ENCODE peak calls at places on chromosomes 7 and 10, in six cellular contexts. One of them, this sample, is unnamed.

GRCh38 chr10:8321990-8322389 is 267.5 kb downstream of the GATA3 start:
- DNase-seq in stimulated activated CD4-positive, alpha-beta T cell treated with anti-CD3 and anti-CD28 coated beads, Interleukin-2, amount 100 ng/mL, for 48 hours: no peak
- DNase-seq in NCI-H2171 treated with DMSO at 0.1 percent for 48 hours: no peak
- DNase-seq in CD8-positive, alpha-beta T cell: no peak
- DNase-seq in PC-9: no peak
- DNase-seq in iris pigment epithelial cell: no peak
- DNase-seq in this sample: peak

GRCh38 chr7:135204876-135205275 is 6.5 kb downstream of the WDR91 start:
- DNase-seq in stimulated activated CD4-positive, alpha-beta T cell treated with anti-CD3 and anti-CD28 coated beads, Interleukin-2, amount 100 ng/mL, for 48 hours: no peak
- DNase-seq in NCI-H2171 treated with DMSO at 0.1 percent for 48 hours: no peak
- DNase-seq in CD8-positive, alpha-beta T cell: no peak
- DNase-seq in PC-9: no peak
- DNase-seq in iris pigment epithelial cell: peak
- DNase-seq in this sample: peak

GRCh38 chr7:99693427-99694200 is 13.8 kb upstream of the CYP3A5 start:
- DNase-seq in stimulated activated CD4-positive, alpha-beta T cell treated with anti-CD3 and anti-CD28 coated beads, Interleukin-2, amount 100 ng/mL, for 48 hours: peak
- DNase-seq in NCI-H2171 treated with DMSO at 0.1 percent for 48 hours: peak
- DNase-seq in CD8-positive, alpha-beta T cell: peak
- DNase-seq in PC-9: peak
- DNase-seq in iris pigment epithelial cell: no peak
- DNase-seq in this sample: peak

GRCh38 chr10:320787-321186 is 185.5 kb downstream of the ZMYND11 start:
- DNase-seq in stimulated activated CD4-positive, alpha-beta T cell treated with anti-CD3 and anti-CD28 coated beads, Interleukin-2, amount 100 ng/mL, for 48 hours: no peak
- DNase-seq in NCI-H2171 treated with DMSO at 0.1 percent for 48 hours: no peak
- DNase-seq in CD8-positive, alpha-beta T cell: no peak
- DNase-seq in PC-9: no peak
- DNase-seq in iris pigment epithelial cell: no peak
- DNase-seq in this sample: no peak

GRCh38 chr7:84372155-84372621 is 177.6 kb upstream of the SEMA3A start:
- DNase-seq in stimulated activated CD4-positive, alpha-beta T cell treated with anti-CD3 and anti-CD28 coated beads, Interleukin-2, amount 100 ng/mL, for 48 hours: no peak
- DNase-seq in NCI-H2171 treated with DMSO at 0.1 percent for 48 hours: peak
- DNase-seq in CD8-positive, alpha-beta T cell: no peak
- DNase-seq in PC-9: no peak
- DNase-seq in iris pigment epithelial cell: peak
- DNase-seq in this sample: peak

GRCh38 chr10:120069700-120070099 is 177.2 kb downstream of the SEC23IP start:
- DNase-seq in stimulated activated CD4-positive, alpha-beta T cell treated with anti-CD3 and anti-CD28 coated beads, Interleukin-2, amount 100 ng/mL, for 48 hours: no peak
- DNase-seq in NCI-H2171 treated with DMSO at 0.1 percent for 48 hours: no peak
- DNase-seq in CD8-positive, alpha-beta T cell: no peak
- DNase-seq in PC-9: no peak
- DNase-seq in iris pigment epithelial cell: no peak
- DNase-seq in this sample: no peak

GRCh38 chr10:100996678-100997363 is 2.8 kb upstream of the LZTS2 start:
- DNase-seq in stimulated activated CD4-positive, alpha-beta T cell treated with anti-CD3 and anti-CD28 coated beads, Interleukin-2, amount 100 ng/mL, for 48 hours: peak
- DNase-seq in NCI-H2171 treated with DMSO at 0.1 percent for 48 hours: no peak
- DNase-seq in CD8-positive, alpha-beta T cell: peak
- DNase-seq in PC-9: no peak
- DNase-seq in iris pigment epithelial cell: peak
- DNase-seq in this sample: peak

GRCh38 chr10:24494777-24495176 is 228.9 kb downstream of the ARHGAP21 start:
- DNase-seq in stimulated activated CD4-positive, alpha-beta T cell treated with anti-CD3 and anti-CD28 coated beads, Interleukin-2, amount 100 ng/mL, for 48 hours: no peak
- DNase-seq in NCI-H2171 treated with DMSO at 0.1 percent for 48 hours: no peak
- DNase-seq in CD8-positive, alpha-beta T cell: no peak
- DNase-seq in PC-9: no peak
- DNase-seq in iris pigment epithelial cell: no peak
- DNase-seq in this sample: no peak

GRCh38 chr7:6725003-6725402 is 18.3 kb upstream of the ZNF12 start:
- DNase-seq in stimulated activated CD4-positive, alpha-beta T cell treated with anti-CD3 and anti-CD28 coated beads, Interleukin-2, amount 100 ng/mL, for 48 hours: no peak
- DNase-seq in NCI-H2171 treated with DMSO at 0.1 percent for 48 hours: no peak
- DNase-seq in CD8-positive, alpha-beta T cell: no peak
- DNase-seq in PC-9: no peak
- DNase-seq in iris pigment epithelial cell: no peak
- DNase-seq in this sample: no peak

GRCh38 chr7:130941322-130942210 is 207.6 kb upstream of the KLF14 start:
- DNase-seq in stimulated activated CD4-positive, alpha-beta T cell treated with anti-CD3 and anti-CD28 coated beads, Interleukin-2, amount 100 ng/mL, for 48 hours: no peak
- DNase-seq in NCI-H2171 treated with DMSO at 0.1 percent for 48 hours: no peak
- DNase-seq in CD8-positive, alpha-beta T cell: no peak
- DNase-seq in PC-9: no peak
- DNase-seq in iris pigment epithelial cell: peak
- DNase-seq in this sample: peak

GRCh38 chr7:100516135-100516812 is 22.7 kb upstream of the AGFG2 start:
- DNase-seq in stimulated activated CD4-positive, alpha-beta T cell treated with anti-CD3 and anti-CD28 coated beads, Interleukin-2, amount 100 ng/mL, for 48 hours: no peak
- DNase-seq in NCI-H2171 treated with DMSO at 0.1 percent for 48 hours: no peak
- DNase-seq in CD8-positive, alpha-beta T cell: peak
- DNase-seq in PC-9: peak
- DNase-seq in iris pigment epithelial cell: peak
- DNase-seq in this sample: peak

GRCh38 chr7:47413526-47414341 is 168.2 kb downstream of the TNS3 start:
- DNase-seq in stimulated activated CD4-positive, alpha-beta T cell treated with anti-CD3 and anti-CD28 coated beads, Interleukin-2, amount 100 ng/mL, for 48 hours: no peak
- DNase-seq in NCI-H2171 treated with DMSO at 0.1 percent for 48 hours: no peak
- DNase-seq in CD8-positive, alpha-beta T cell: no peak
- DNase-seq in PC-9: no peak
- DNase-seq in iris pigment epithelial cell: no peak
- DNase-seq in this sample: no peak

GRCh38 chr7:64551375-64552142 is 11.3 kb downstream of the ZNF680 start:
- DNase-seq in stimulated activated CD4-positive, alpha-beta T cell treated with anti-CD3 and anti-CD28 coated beads, Interleukin-2, amount 100 ng/mL, for 48 hours: no peak
- DNase-seq in NCI-H2171 treated with DMSO at 0.1 percent for 48 hours: no peak
- DNase-seq in CD8-positive, alpha-beta T cell: no peak
- DNase-seq in PC-9: no peak
- DNase-seq in iris pigment epithelial cell: no peak
- DNase-seq in this sample: no peak

GRCh38 chr10:87860156-87860795 is 3.1 kb downstream of the KLLN start:
- DNase-seq in stimulated activated CD4-positive, alpha-beta T cell treated with anti-CD3 and anti-CD28 coated beads, Interleukin-2, amount 100 ng/mL, for 48 hours: no peak
- DNase-seq in NCI-H2171 treated with DMSO at 0.1 percent for 48 hours: peak
- DNase-seq in CD8-positive, alpha-beta T cell: no peak
- DNase-seq in PC-9: peak
- DNase-seq in iris pigment epithelial cell: peak
- DNase-seq in this sample: peak

GRCh38 chr7:159144756-159145543 is at the start of gene VIPR2:
- DNase-seq in stimulated activated CD4-positive, alpha-beta T cell treated with anti-CD3 and anti-CD28 coated beads, Interleukin-2, amount 100 ng/mL, for 48 hours: no peak
- DNase-seq in NCI-H2171 treated with DMSO at 0.1 percent for 48 hours: peak
- DNase-seq in CD8-positive, alpha-beta T cell: no peak
- DNase-seq in PC-9: no peak
- DNase-seq in iris pigment epithelial cell: no peak
- DNase-seq in this sample: no peak

GRCh38 chr7:29957921-29958320 is 31.7 kb downstream of the SCRN1 start:
- DNase-seq in stimulated activated CD4-positive, alpha-beta T cell treated with anti-CD3 and anti-CD28 coated beads, Interleukin-2, amount 100 ng/mL, for 48 hours: no peak
- DNase-seq in NCI-H2171 treated with DMSO at 0.1 percent for 48 hours: peak
- DNase-seq in CD8-positive, alpha-beta T cell: no peak
- DNase-seq in PC-9: no peak
- DNase-seq in iris pigment epithelial cell: no peak
- DNase-seq in this sample: no peak

GRCh38 chr7:151601521-151602305 is 82.0 kb upstream of the RHEB start:
- DNase-seq in stimulated activated CD4-positive, alpha-beta T cell treated with anti-CD3 and anti-CD28 coated beads, Interleukin-2, amount 100 ng/mL, for 48 hours: no peak
- DNase-seq in NCI-H2171 treated with DMSO at 0.1 percent for 48 hours: no peak
- DNase-seq in CD8-positive, alpha-beta T cell: no peak
- DNase-seq in PC-9: no peak
- DNase-seq in iris pigment epithelial cell: peak
- DNase-seq in this sample: peak

GRCh38 chr10:132588301-132589013 is 50.9 kb downstream of the INPP5A start:
- DNase-seq in stimulated activated CD4-positive, alpha-beta T cell treated with anti-CD3 and anti-CD28 coated beads, Interleukin-2, amount 100 ng/mL, for 48 hours: no peak
- DNase-seq in NCI-H2171 treated with DMSO at 0.1 percent for 48 hours: no peak
- DNase-seq in CD8-positive, alpha-beta T cell: no peak
- DNase-seq in PC-9: no peak
- DNase-seq in iris pigment epithelial cell: peak
- DNase-seq in this sample: no peak

GRCh38 chr10:659710-660141 is 29.7 kb downstream of the DIP2C start:
- DNase-seq in stimulated activated CD4-positive, alpha-beta T cell treated with anti-CD3 and anti-CD28 coated beads, Interleukin-2, amount 100 ng/mL, for 48 hours: no peak
- DNase-seq in NCI-H2171 treated with DMSO at 0.1 percent for 48 hours: no peak
- DNase-seq in CD8-positive, alpha-beta T cell: no peak
- DNase-seq in PC-9: no peak
- DNase-seq in iris pigment epithelial cell: peak
- DNase-seq in this sample: peak

GRCh38 chr7:100583132-100584045 is 2.5 kb downstream of the LRCH4 start:
- DNase-seq in stimulated activated CD4-positive, alpha-beta T cell treated with anti-CD3 and anti-CD28 coated beads, Interleukin-2, amount 100 ng/mL, for 48 hours: no peak
- DNase-seq in NCI-H2171 treated with DMSO at 0.1 percent for 48 hours: peak
- DNase-seq in CD8-positive, alpha-beta T cell: peak
- DNase-seq in PC-9: no peak
- DNase-seq in iris pigment epithelial cell: peak
- DNase-seq in this sample: peak

GRCh38 chr10:65518379-65518778 is 1407.5 kb upstream of the LRRTM3 start:
- DNase-seq in stimulated activated CD4-positive, alpha-beta T cell treated with anti-CD3 and anti-CD28 coated beads, Interleukin-2, amount 100 ng/mL, for 48 hours: no peak
- DNase-seq in NCI-H2171 treated with DMSO at 0.1 percent for 48 hours: no peak
- DNase-seq in CD8-positive, alpha-beta T cell: no peak
- DNase-seq in PC-9: no peak
- DNase-seq in iris pigment epithelial cell: peak
- DNase-seq in this sample: peak

GRCh38 chr7:22499044-22499443 is 944 bp downstream of the STEAP1B start:
- DNase-seq in stimulated activated CD4-positive, alpha-beta T cell treated with anti-CD3 and anti-CD28 coated beads, Interleukin-2, amount 100 ng/mL, for 48 hours: no peak
- DNase-seq in NCI-H2171 treated with DMSO at 0.1 percent for 48 hours: no peak
- DNase-seq in CD8-positive, alpha-beta T cell: no peak
- DNase-seq in PC-9: no peak
- DNase-seq in iris pigment epithelial cell: no peak
- DNase-seq in this sample: no peak

GRCh38 chr10:120131183-120131582 is 238.7 kb downstream of the SEC23IP start:
- DNase-seq in stimulated activated CD4-positive, alpha-beta T cell treated with anti-CD3 and anti-CD28 coated beads, Interleukin-2, amount 100 ng/mL, for 48 hours: no peak
- DNase-seq in NCI-H2171 treated with DMSO at 0.1 percent for 48 hours: no peak
- DNase-seq in CD8-positive, alpha-beta T cell: no peak
- DNase-seq in PC-9: no peak
- DNase-seq in iris pigment epithelial cell: peak
- DNase-seq in this sample: peak

GRCh38 chr7:133275441-133276105 is 22.7 kb downstream of the EXOC4 start:
- DNase-seq in stimulated activated CD4-positive, alpha-beta T cell treated with anti-CD3 and anti-CD28 coated beads, Interleukin-2, amount 100 ng/mL, for 48 hours: no peak
- DNase-seq in NCI-H2171 treated with DMSO at 0.1 percent for 48 hours: no peak
- DNase-seq in CD8-positive, alpha-beta T cell: no peak
- DNase-seq in PC-9: no peak
- DNase-seq in iris pigment epithelial cell: peak
- DNase-seq in this sample: peak

GRCh38 chr10:72277340-72277995 is 3.7 kb downstream of the DDIT4 start:
- DNase-seq in stimulated activated CD4-positive, alpha-beta T cell treated with anti-CD3 and anti-CD28 coated beads, Interleukin-2, amount 100 ng/mL, for 48 hours: no peak
- DNase-seq in NCI-H2171 treated with DMSO at 0.1 percent for 48 hours: no peak
- DNase-seq in CD8-positive, alpha-beta T cell: no peak
- DNase-seq in PC-9: peak
- DNase-seq in iris pigment epithelial cell: peak
- DNase-seq in this sample: no peak

This sample was measured in astrocyte of the hippocampus.